ENCODE peak calls at places on chromosomes 11 and 22, in ten cellular contexts. N, Q, I, Z, W, C, H, L, V and F are unnamed samples.

GRCh38 chr11:2807801-2808241 is 77.8 kb downstream of the CDKN1C start:
- DNase-seq in N (peak; percentile 25), V (no peak), C (peak; percentile 7), Z (no peak), I (peak; percentile 32), L (no peak), H (no peak), W (peak; percentile 43), Q (peak; percentile 7), F (no peak)

GRCh38 chr11:19639603-19640002 is 73.0 kb upstream of the NAV2 start:
- DNase-seq in C (no peak), L (no peak), Z (no peak), V (no peak), Q (no peak), H (no peak), N (no peak), I (no peak), W (no peak), F (no peak)

GRCh38 chr11:65526744-65527143 is 1.9 kb downstream of the SCYL1 start:
- DNase-seq in W (peak; percentile 42), Z (no peak), V (no peak), I (peak; percentile 30), C (no peak), N (no peak), H (no peak), L (no peak), Q (no peak), F (no peak)

GRCh38 chr22:43425976-43426785 is 14.4 kb downstream of the MPPED1 start:
- DNase-seq in Q (no peak), N (no peak), V (no peak), Z (no peak), C (no peak), L (no peak), H (no peak), W (no peak), I (no peak), F (peak; percentile 56)

GRCh38 chr11:127789887-127790286 is 789.3 kb upstream of the KIRREL3 start:
- DNase-seq in I (no peak), V (peak; percentile 6), N (no peak), H (no peak), Q (peak; percentile 30), L (peak; percentile 77), C (no peak), Z (peak; percentile 2), W (peak; percentile 48), F (peak; percentile 54)

GRCh38 chr11:124892131-124892530 is 5.5 kb downstream of the ROBO4 start:
- DNase-seq in C (no peak), W (no peak), L (no peak), Q (no peak), H (no peak), N (no peak), V (no peak), Z (no peak), I (no peak), F (peak; percentile 13)

GRCh38 chr11:19307498-19307897 is 66.8 kb upstream of the E2F8 start:
- DNase-seq in Q (no peak), I (no peak), V (no peak), L (peak; percentile 42), W (no peak), C (no peak), N (no peak), H (no peak), Z (no peak), F (peak; percentile 43)

GRCh38 chr22:17749605-17750395 is 24.5 kb downstream of the BID start:
- DNase-seq in N (no peak), L (no peak), V (no peak), Z (no peak), Q (no peak), C (no peak), I (peak; percentile 38), H (no peak), W (no peak), F (peak; percentile 56)

GRCh38 chr22:46622081-46622521 is 1.9 kb downstream of the GRAMD4 start:
- DNase-seq in C (peak; percentile 83), N (no peak), V (no peak), H (no peak), W (no peak), Z (no peak), L (no peak), I (peak; percentile 62), Q (no peak), F (no peak)

GRCh38 chr11:34732831-34733230 is 111.9 kb downstream of the EHF start:
- DNase-seq in W (no peak), V (no peak), L (no peak), Q (no peak), Z (no peak), I (no peak), H (no peak), C (no peak), N (no peak), F (no peak)

GRCh38 chr22:49243335-49243734 is 584.3 kb downstream of the BRD1 start:
- DNase-seq in I (no peak), Z (no peak), Q (no peak), N (no peak), H (no peak), C (no peak), W (no peak), L (no peak), V (no peak), F (no peak)

GRCh38 chr11:121032546-121032945 is 8.6 kb downstream of the TBCEL start:
- DNase-seq in H (no peak), L (no peak), I (no peak), C (no peak), N (no peak), Z (no peak), Q (no peak), V (no peak), W (no peak), F (no peak)

DNA sequence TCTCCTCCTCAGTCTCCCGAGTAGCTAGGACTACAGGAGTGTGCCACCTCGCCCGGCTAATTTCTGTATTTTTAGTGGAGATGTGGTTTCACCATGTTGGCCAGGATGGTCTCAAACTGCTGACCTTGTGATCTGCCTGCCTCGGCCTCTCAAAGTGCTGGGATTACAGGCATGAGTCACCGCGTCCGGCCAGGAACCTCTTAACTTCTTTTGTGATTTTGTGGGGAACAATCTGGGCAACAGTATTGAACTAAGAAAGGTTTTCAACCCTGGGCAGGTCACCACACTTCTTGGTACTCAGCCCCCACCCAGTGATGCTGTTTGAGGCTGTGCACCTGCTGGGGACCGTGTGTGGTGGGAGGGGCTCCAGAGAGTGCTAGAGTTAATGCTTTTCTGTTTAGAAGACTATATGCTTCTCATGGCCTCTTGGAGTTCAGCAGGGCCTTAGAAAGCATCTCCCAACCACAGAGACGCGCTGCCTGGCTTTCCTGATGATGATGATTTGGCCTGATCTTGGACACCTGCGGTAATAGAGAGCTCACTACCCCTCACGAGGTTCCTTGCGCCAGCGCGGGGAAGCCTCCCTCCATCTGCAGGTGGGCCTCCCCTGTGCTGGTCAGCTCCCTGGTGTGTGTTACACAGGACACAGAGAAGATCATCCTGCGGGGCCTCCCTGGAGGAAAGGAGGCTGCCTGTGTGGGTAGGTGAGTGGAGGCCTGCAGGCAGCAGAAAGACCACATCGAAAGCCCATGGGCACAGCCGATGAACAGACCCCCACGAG is 1.2 kb downstream of the DENND6B start:
- DNase-seq in Z (no peak), C (no peak), Q (no peak), N (no peak), I (peak; percentile 86), L (no peak), W (no peak), H (no peak), V (no peak), F (peak; percentile 26)
- H3K4me3 ChIP-seq in Z (no peak overlapping the region), C (peak overlapping the region; percentile 82), Q (no peak overlapping the region), N (peak overlapping the region; percentile 92), I (peak overlapping the region; percentile 83), L (peak overlapping the region; percentile 61), W (no peak overlapping the region), H (no peak overlapping the region), V (peak overlapping the region; percentile 81), F (no peak overlapping the region)

GRCh38 chr22:33860386-33860785 is 59.9 kb downstream of the LARGE1 start:
- DNase-seq in C (no peak), Q (no peak), V (no peak), H (no peak), Z (no peak), W (no peak), I (no peak), L (no peak), N (no peak), F (no peak)
- H3K27me3 ChIP-seq in C (no peaks in the 10 kb centered on the region), Q (no peaks in the 10 kb centered on the region), V (no peaks in the 10 kb centered on the region), H (no peaks in the 10 kb centered on the region), Z (no peaks in the 10 kb centered on the region), W (no peaks in the 10 kb centered on the region), I (no peaks in the 10 kb centered on the region), L (no peaks in the 10 kb centered on the region), N (no peaks in the 10 kb centered on the region), F (no peaks in the 10 kb centered on the region)

GRCh38 chr11:44243633-44244343 is 66.2 kb downstream of the ALX4 start:
- DNase-seq in I (peak; percentile 73), Q (no peak), L (peak; percentile 94), W (no peak), H (peak; percentile 92), N (no peak), Z (no peak), V (peak; percentile 46), C (no peak), F (peak; percentile 70)
- H3K4me3 ChIP-seq in I (no peak overlapping the region), Q (no peak overlapping the region), L (peak overlapping the region; percentile 25), W (no peak overlapping the region), H (no peak overlapping the region), N (no peak overlapping the region), Z (no peak overlapping the region), V (no peak overlapping the region), C (no peak overlapping the region), F (no peak overlapping the region)

GRCh38 chr11:70826541-70826943 is 425.8 kb downstream of the SHANK2 start:
- DNase-seq in C (no peak), V (peak; percentile 14), L (peak; percentile 62), N (no peak), Z (no peak), W (no peak), Q (no peak), I (peak; percentile 91), H (peak; percentile 15), F (peak; percentile 93)

GRCh38 chr11:70825893-70826540 is 426.4 kb downstream of the SHANK2 start:
- DNase-seq in W (no peak), V (peak; percentile 3), I (no peak), H (no peak), N (no peak), Z (no peak), C (no peak), L (peak; percentile 28), Q (no peak), F (peak; percentile 81)

GRCh38 chr11:70826950-70827349 is 425.4 kb downstream of the SHANK2 start:
- DNase-seq in W (no peak), I (no peak), L (no peak), N (no peak), C (no peak), H (peak; percentile 6), Q (no peak), Z (no peak), V (no peak), F (peak; percentile 65)

GRCh38 chr11:70828498-70829159 is 423.7 kb downstream of the SHANK2 start:
- DNase-seq in V (peak; percentile 23), L (no peak), H (no peak), W (no peak), C (no peak), I (no peak), N (no peak), Q (peak; percentile 20), Z (no peak), F (no peak)

GRCh38 chr11:70829160-70829899 is 423.0 kb downstream of the SHANK2 start:
- DNase-seq in C (no peak), H (no peak), W (no peak), Q (no peak), L (no peak), V (no peak), N (no peak), Z (no peak), I (no peak), F (no peak)
- H3K27me3 ChIP-seq in C (peaks cover 7% of the 10 kb centered on the region), H (peaks cover 13% of the 10 kb centered on the region), W (no peaks in the 10 kb centered on the region), Q (no peaks in the 10 kb centered on the region), L (no peaks in the 10 kb centered on the region), V (peaks cover 30% of the 10 kb centered on the region), N (no peaks in the 10 kb centered on the region), Z (no peaks in the 10 kb centered on the region), I (peaks cover 44% of the 10 kb centered on the region), F (no peaks in the 10 kb centered on the region)

GRCh38 chr11:110069158-110069737 is 23.9 kb upstream of the ZC3H12C start:
- DNase-seq in L (no peak), I (peak; percentile 77), W (no peak), V (peak; percentile 91), Z (no peak), C (peak; percentile 65), Q (peak; percentile 57), N (peak; percentile 39), H (peak; percentile 78), F (no peak)
- H3K4me3 ChIP-seq in L (no peak overlapping the region), I (no peak overlapping the region), W (no peak overlapping the region), V (peak overlapping the region; percentile 20), Z (no peak overlapping the region), C (no peak overlapping the region), Q (no peak overlapping the region), N (no peak overlapping the region), H (no peak overlapping the region), F (no peak overlapping the region)